ENCODE peak calls at places on chromosomes 16 and 17, in nine cellular contexts. One of them, this sample, is unnamed. For H3K4me1, the result is how much of the 10 kb centered on the place peaks cover.

GRCh38 chr17:8376302-8377067 is at the start of gene KRABD2:
- DNase-seq in breast epithelium: peak
- DNase-seq in suprapubic skin: peak
- DNase-seq in tibial nerve: peak
- DNase-seq in body of pancreas: peak
- DNase-seq in sigmoid colon: peak
- DNase-seq in right lobe of liver: peak
- DNase-seq in A549: peak
- DNase-seq in ovary: peak
- DNase-seq in this sample: peak

GRCh38 chr17:39826334-39826733 is 37.8 kb downstream of the IKZF3 start:
- DNase-seq in tibial nerve: no peak
- DNase-seq in body of pancreas: no peak
- DNase-seq in A549: no peak
- DNase-seq in right lobe of liver: no peak
- DNase-seq in breast epithelium: no peak
- DNase-seq in suprapubic skin: no peak
- DNase-seq in sigmoid colon: no peak
- DNase-seq in ovary: no peak
- DNase-seq in this sample: no peak

GRCh38 chr16:53085539-53086450 is 31.0 kb downstream of the CHD9 start:
- DNase-seq in right lobe of liver: no peak
- DNase-seq in tibial nerve: peak
- DNase-seq in sigmoid colon: no peak
- DNase-seq in ovary: no peak
- DNase-seq in suprapubic skin: no peak
- DNase-seq in A549: no peak
- DNase-seq in body of pancreas: no peak
- DNase-seq in breast epithelium: no peak
- DNase-seq in this sample: no peak

GRCh38 chr17:72715906-72716572 is 376.4 kb downstream of the SLC39A11 start:
- DNase-seq in A549: peak
- DNase-seq in body of pancreas: peak
- DNase-seq in tibial nerve: peak
- DNase-seq in suprapubic skin: no peak
- DNase-seq in ovary: no peak
- DNase-seq in breast epithelium: no peak
- DNase-seq in sigmoid colon: no peak
- DNase-seq in right lobe of liver: no peak
- DNase-seq in this sample: no peak

GRCh38 chr17:17744116-17744515 is 62.9 kb downstream of the RAI1 start:
- DNase-seq in A549: no peak
- DNase-seq in sigmoid colon: no peak
- DNase-seq in ovary: no peak
- DNase-seq in breast epithelium: no peak
- DNase-seq in body of pancreas: no peak
- DNase-seq in suprapubic skin: no peak
- DNase-seq in right lobe of liver: no peak
- DNase-seq in tibial nerve: no peak
- DNase-seq in this sample: no peak

GRCh38 chr17:40859536-40859935 is 7.5 kb downstream of the KRT12 start:
- DNase-seq in suprapubic skin: no peak
- DNase-seq in right lobe of liver: no peak
- DNase-seq in tibial nerve: no peak
- DNase-seq in body of pancreas: no peak
- DNase-seq in A549: no peak
- DNase-seq in breast epithelium: no peak
- DNase-seq in sigmoid colon: no peak
- DNase-seq in ovary: no peak
- DNase-seq in this sample: no peak

GRCh38 chr17:7466644-7467341 is 12.6 kb downstream of the ZBTB4 start:
- DNase-seq in A549: no peak
- DNase-seq in right lobe of liver: peak
- DNase-seq in sigmoid colon: peak
- DNase-seq in body of pancreas: peak
- DNase-seq in tibial nerve: peak
- DNase-seq in ovary: peak
- DNase-seq in breast epithelium: no peak
- DNase-seq in suprapubic skin: no peak
- DNase-seq in this sample: peak

GRCh38 chr17:72394531-72394930 is 273.7 kb downstream of the SOX9 start:
- DNase-seq in tibial nerve: no peak
- DNase-seq in breast epithelium: no peak
- DNase-seq in ovary: no peak
- DNase-seq in A549: no peak
- DNase-seq in right lobe of liver: no peak
- DNase-seq in suprapubic skin: no peak
- DNase-seq in body of pancreas: no peak
- DNase-seq in sigmoid colon: no peak
- DNase-seq in this sample: no peak

GRCh38 chr16:28029387-28030002 is 34.0 kb downstream of the GSG1L start:
- DNase-seq in right lobe of liver: no peak
- DNase-seq in suprapubic skin: no peak
- DNase-seq in body of pancreas: no peak
- DNase-seq in tibial nerve: no peak
- DNase-seq in A549: no peak
- DNase-seq in sigmoid colon: no peak
- DNase-seq in ovary: no peak
- DNase-seq in breast epithelium: no peak
- DNase-seq in this sample: no peak

GRCh38 chr16:87582221-87582965 is 19.9 kb upstream of the JPH3 start:
- DNase-seq in ovary: peak
- DNase-seq in breast epithelium: no peak
- DNase-seq in suprapubic skin: peak
- DNase-seq in body of pancreas: no peak
- DNase-seq in A549: no peak
- DNase-seq in right lobe of liver: no peak
- DNase-seq in sigmoid colon: peak
- DNase-seq in tibial nerve: peak
- DNase-seq in this sample: peak

GRCh38 chr16:81444448-81445121 is at the start of gene CMIP:
- DNase-seq in sigmoid colon: peak
- DNase-seq in ovary: peak
- DNase-seq in right lobe of liver: peak
- DNase-seq in body of pancreas: peak
- DNase-seq in breast epithelium: peak
- DNase-seq in suprapubic skin: peak
- DNase-seq in tibial nerve: peak
- DNase-seq in A549: peak
- DNase-seq in this sample: peak

GRCh38 chr16:75443301-75443700 is 10.0 kb upstream of the CFDP1 start:
- DNase-seq in body of pancreas: no peak
- DNase-seq in right lobe of liver: no peak
- DNase-seq in suprapubic skin: no peak
- DNase-seq in sigmoid colon: no peak
- DNase-seq in breast epithelium: no peak
- DNase-seq in tibial nerve: no peak
- DNase-seq in A549: no peak
- DNase-seq in ovary: no peak
- DNase-seq in this sample: no peak

GRCh38 chr16:21223787-21224186 is 9.7 kb upstream of the ANKS4B start:
- DNase-seq in tibial nerve: no peak
- DNase-seq in breast epithelium: no peak
- DNase-seq in suprapubic skin: no peak
- DNase-seq in A549: no peak
- DNase-seq in sigmoid colon: no peak
- DNase-seq in ovary: no peak
- DNase-seq in right lobe of liver: no peak
- DNase-seq in body of pancreas: no peak
- DNase-seq in this sample: no peak

GRCh38 chr16:11035096-11035495 is 90.7 kb downstream of the CLEC16A start:
- DNase-seq in breast epithelium: no peak
- DNase-seq in tibial nerve: no peak
- DNase-seq in body of pancreas: no peak
- DNase-seq in ovary: no peak
- DNase-seq in sigmoid colon: no peak
- DNase-seq in A549: no peak
- DNase-seq in right lobe of liver: no peak
- DNase-seq in suprapubic skin: no peak
- DNase-seq in this sample: no peak

GRCh38 chr16:72455743-72456659 is 284.0 kb upstream of the PMFBP1 start:
- DNase-seq in breast epithelium: no peak
- DNase-seq in right lobe of liver: no peak
- DNase-seq in tibial nerve: no peak
- DNase-seq in body of pancreas: peak
- DNase-seq in suprapubic skin: no peak
- DNase-seq in ovary: no peak
- DNase-seq in sigmoid colon: no peak
- DNase-seq in A549: no peak
- DNase-seq in this sample: no peak

GRCh38 chr17:7590743-7591142 is 849 bp upstream of the SOX15 start:
- DNase-seq in sigmoid colon: no peak
- DNase-seq in right lobe of liver: no peak
- DNase-seq in ovary: no peak
- DNase-seq in body of pancreas: no peak
- DNase-seq in A549: peak
- DNase-seq in breast epithelium: no peak
- DNase-seq in suprapubic skin: no peak
- DNase-seq in tibial nerve: no peak
- DNase-seq in this sample: no peak

GRCh38 chr16:366476-366875 is 3.9 kb downstream of the MRPL28 start:
- DNase-seq in A549: no peak
- DNase-seq in tibial nerve: no peak
- DNase-seq in ovary: no peak
- DNase-seq in sigmoid colon: no peak
- DNase-seq in suprapubic skin: peak
- DNase-seq in right lobe of liver: no peak
- DNase-seq in body of pancreas: no peak
- DNase-seq in breast epithelium: no peak
- DNase-seq in this sample: no peak

GRCh38 chr16:86502856-86503748 is 7.2 kb upstream of the FOXF1 start:
- DNase-seq in suprapubic skin: no peak
- DNase-seq in sigmoid colon: peak
- DNase-seq in tibial nerve: no peak
- DNase-seq in breast epithelium: no peak
- DNase-seq in ovary: no peak
- DNase-seq in right lobe of liver: no peak
- DNase-seq in A549: no peak
- DNase-seq in body of pancreas: no peak
- DNase-seq in this sample: no peak

GRCh38 chr17:40281663-40282062 is 6.0 kb upstream of the CDC6 start:
- DNase-seq in body of pancreas: no peak
- DNase-seq in A549: no peak
- DNase-seq in ovary: no peak
- DNase-seq in sigmoid colon: no peak
- DNase-seq in tibial nerve: no peak
- DNase-seq in right lobe of liver: no peak
- DNase-seq in breast epithelium: no peak
- DNase-seq in suprapubic skin: no peak
- DNase-seq in this sample: no peak

GRCh38 chr17:49925916-49926315 is 43.1 kb upstream of the DLX4 start:
- DNase-seq in tibial nerve: no peak
- DNase-seq in suprapubic skin: no peak
- DNase-seq in ovary: no peak
- DNase-seq in sigmoid colon: no peak
- DNase-seq in A549: no peak
- DNase-seq in body of pancreas: no peak
- DNase-seq in right lobe of liver: no peak
- DNase-seq in breast epithelium: no peak
- DNase-seq in this sample: peak
- TF ChIP-seq POLR2A in tibial nerve: no peak
- TF ChIP-seq POLR2A in suprapubic skin: no peak
- TF ChIP-seq POLR2A in ovary: no peak
- TF ChIP-seq POLR2A in sigmoid colon: no peak
- TF ChIP-seq POLR2A in A549: no peak
- TF ChIP-seq POLR2A in body of pancreas: no peak
- TF ChIP-seq POLR2A in right lobe of liver: no peak
- TF ChIP-seq POLR2A in breast epithelium: no peak
- TF ChIP-seq POLR2A in this sample: no peak

DNA sequence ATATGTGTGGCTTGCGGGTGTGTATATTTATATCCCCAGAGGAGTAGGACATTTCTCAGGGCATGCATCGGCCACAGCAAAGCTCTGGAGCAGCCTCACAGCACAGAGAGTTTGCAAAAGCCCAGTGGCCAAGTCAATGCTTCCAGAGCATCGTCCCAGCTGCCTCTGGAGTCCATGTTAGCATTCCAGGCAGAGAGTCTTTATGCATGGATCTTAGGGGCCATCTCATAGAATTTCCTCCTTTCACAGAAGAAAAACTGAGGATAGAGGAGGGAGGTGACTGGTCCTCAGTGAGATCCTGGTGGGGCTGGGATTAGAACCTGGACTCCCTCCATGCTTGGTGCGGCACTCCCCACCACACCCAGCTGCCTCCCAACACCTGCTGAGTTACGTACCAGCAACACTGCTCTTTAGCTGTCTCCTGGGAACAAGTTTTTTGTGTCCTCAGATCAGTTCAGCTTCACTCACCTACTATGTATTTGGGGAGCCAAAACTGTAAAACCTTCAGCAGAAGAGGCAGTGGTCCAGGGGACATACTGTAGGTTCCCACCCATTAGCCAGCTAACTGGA is 222.6 kb downstream of the CCDC182 start:
- DNase-seq in tibial nerve: no peak
- DNase-seq in A549: no peak
- DNase-seq in ovary: no peak
- DNase-seq in sigmoid colon: no peak
- DNase-seq in right lobe of liver: no peak
- DNase-seq in body of pancreas: no peak
- DNase-seq in breast epithelium: no peak
- DNase-seq in suprapubic skin: no peak
- DNase-seq in this sample: no peak
- H3K4me1 ChIP-seq in tibial nerve: under half
- H3K4me1 ChIP-seq in A549: half or more
- H3K4me1 ChIP-seq in ovary: under half
- H3K4me1 ChIP-seq in sigmoid colon: under half
- H3K4me1 ChIP-seq in right lobe of liver: under half
- H3K4me1 ChIP-seq in body of pancreas: under half
- H3K4me1 ChIP-seq in breast epithelium: under half
- H3K4me1 ChIP-seq in suprapubic skin: under half
- H3K4me1 ChIP-seq in this sample: half or more

GRCh38 chr16:1778200-1779179 is 3.9 kb downstream of the SPSB3 start:
- DNase-seq in breast epithelium: no peak
- DNase-seq in tibial nerve: no peak
- DNase-seq in sigmoid colon: no peak
- DNase-seq in body of pancreas: no peak
- DNase-seq in A549: no peak
- DNase-seq in suprapubic skin: no peak
- DNase-seq in ovary: no peak
- DNase-seq in right lobe of liver: no peak
- DNase-seq in this sample: peak
- TF ChIP-seq POLR2A in breast epithelium: no peak
- TF ChIP-seq POLR2A in tibial nerve: no peak
- TF ChIP-seq POLR2A in sigmoid colon: no peak
- TF ChIP-seq POLR2A in body of pancreas: no peak
- TF ChIP-seq POLR2A in A549: peak
- TF ChIP-seq POLR2A in suprapubic skin: no peak
- TF ChIP-seq POLR2A in ovary: no peak
- TF ChIP-seq POLR2A in right lobe of liver: no peak
- TF ChIP-seq POLR2A in this sample: no peak

DNA sequence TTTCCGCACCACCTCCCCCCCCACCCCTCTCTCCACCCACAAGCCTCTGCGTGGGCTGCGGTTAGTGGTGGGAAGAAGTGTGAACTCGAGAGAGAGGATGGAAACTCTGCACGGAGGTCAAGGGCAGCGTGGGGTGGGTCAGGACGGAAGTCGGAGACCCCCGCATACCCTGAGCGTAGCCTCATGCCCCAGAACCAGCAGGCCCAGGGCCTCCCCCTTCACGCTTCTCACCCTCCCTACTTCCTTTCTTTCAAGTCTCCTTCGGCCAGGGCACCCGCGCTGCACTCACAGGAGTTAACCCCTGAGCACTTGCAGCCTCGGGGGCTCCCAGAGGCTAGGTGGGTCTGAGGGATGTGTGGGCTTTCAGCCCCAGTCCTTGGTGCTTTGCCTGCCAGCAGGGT is 9.2 kb downstream of the TBKBP1 start:
- DNase-seq in breast epithelium: no peak
- DNase-seq in suprapubic skin: no peak
- DNase-seq in tibial nerve: no peak
- DNase-seq in body of pancreas: no peak
- DNase-seq in A549: no peak
- DNase-seq in sigmoid colon: peak
- DNase-seq in ovary: peak
- DNase-seq in right lobe of liver: no peak
- DNase-seq in this sample: no peak
- H3K4me1 ChIP-seq in breast epithelium: under half
- H3K4me1 ChIP-seq in suprapubic skin: under half
- H3K4me1 ChIP-seq in tibial nerve: half or more
- H3K4me1 ChIP-seq in body of pancreas: under half
- H3K4me1 ChIP-seq in A549: under half
- H3K4me1 ChIP-seq in sigmoid colon: under half
- H3K4me1 ChIP-seq in ovary: under half
- H3K4me1 ChIP-seq in right lobe of liver: under half
- H3K4me1 ChIP-seq in this sample: under half